ENCODE peak calls at places on chromosomes 5 and 9, in six cellular contexts. G, T, L, A, Q and H are unnamed samples.

GRCh38 chr9:85741112-85741874 is 461 bp downstream of the AGTPBP1 start:
- DNase-seq in G (peak), T (peak), L (peak), A (peak), Q (peak), H (peak)

GRCh38 chr5:181205402-181205734 is 372 bp upstream of the TRIM7 start:
- DNase-seq in G (no peak), T (no peak), L (no peak), A (no peak), Q (no peak), H (no peak)

GRCh38 chr5:120873083-120873482 is 409.0 kb downstream of the PRR16 start:
- DNase-seq in G (no peak), T (no peak), L (peak), A (peak), Q (no peak), H (no peak)

GRCh38 chr5:393846-394275 is 49.1 kb upstream of the EXOC3 start:
- DNase-seq in G (peak), T (no peak), L (peak), A (peak), Q (no peak), H (peak)

GRCh38 chr5:93452255-93452654 is 128.8 kb downstream of the NR2F1-AS1 start:
- DNase-seq in G (no peak), T (no peak), L (no peak), A (peak), Q (no peak), H (no peak)

GRCh38 chr9:85740821-85741111 is 988 bp downstream of the AGTPBP1 start:
- DNase-seq in G (no peak), T (peak), L (peak), A (no peak), Q (peak), H (no peak)

GRCh38 chr5:159385994-159386711 is 55.9 kb upstream of the IL12B start:
- DNase-seq in G (no peak), T (no peak), L (no peak), A (no peak), Q (no peak), H (no peak)

GRCh38 chr9:127589955-127590370 is 22.1 kb upstream of the STXBP1 start:
- DNase-seq in G (peak), T (peak), L (peak), A (peak), Q (peak), H (peak)

GRCh38 chr5:685262-686171 is 7.6 kb downstream of the TPPP start:
- DNase-seq in G (no peak), T (no peak), L (no peak), A (no peak), Q (no peak), H (peak)

GRCh38 chr9:17739022-17739421 is 160.2 kb downstream of the SH3GL2 start:
- DNase-seq in G (no peak), T (no peak), L (no peak), A (no peak), Q (no peak), H (no peak)

GRCh38 chr9:116285320-116285719 is 131.7 kb downstream of the PAPPA start:
- DNase-seq in G (peak), T (no peak), L (no peak), A (no peak), Q (no peak), H (no peak)

GRCh38 chr5:144230806-144231205 is 60.1 kb downstream of the KCTD16 start:
- DNase-seq in G (no peak), T (no peak), L (no peak), A (no peak), Q (no peak), H (no peak)

GRCh38 chr9:110801426-110801825 is 132.8 kb downstream of the MUSK start:
- DNase-seq in G (no peak), T (no peak), L (no peak), A (peak), Q (peak), H (no peak)

GRCh38 chr5:78760411-78761169 is 112.0 kb upstream of the LHFPL2 start:
- DNase-seq in G (no peak), T (no peak), L (no peak), A (no peak), Q (no peak), H (no peak)

GRCh38 chr5:154058055-154059038 is 19.6 kb downstream of the MFAP3 start:
- DNase-seq in G (no peak), T (no peak), L (peak), A (peak), Q (peak), H (no peak)

GRCh38 chr5:22541037-22541436 is 312.1 kb downstream of the CDH12 start:
- DNase-seq in G (peak), T (no peak), L (no peak), A (no peak), Q (no peak), H (no peak)

GRCh38 chr5:7628248-7628647 is 222.7 kb downstream of the CFAP90 start:
- DNase-seq in G (no peak), T (no peak), L (no peak), A (no peak), Q (no peak), H (no peak)

GRCh38 chr5:168941901-168942300 is 359.0 kb downstream of the SLIT3 start:
- DNase-seq in G (no peak), T (no peak), L (no peak), A (no peak), Q (no peak), H (peak)

GRCh38 chr5:95822038-95822407 is 503 bp downstream of the GLRX start:
- DNase-seq in G (peak), T (no peak), L (peak), A (peak), Q (peak), H (peak)

GRCh38 chr5:1783214-1783551 is 16.5 kb downstream of the MRPL36 start:
- DNase-seq in G (no peak), T (no peak), L (no peak), A (no peak), Q (no peak), H (no peak)

GRCh38 chr9:120923620-120924328 is 2.8 kb downstream of the TRAF1 start:
- DNase-seq in G (no peak), T (no peak), L (no peak), A (no peak), Q (no peak), H (no peak)

GRCh38 chr9:127844821-127845359 is 9.6 kb downstream of the ENG start:
- DNase-seq in G (no peak), T (no peak), L (no peak), A (no peak), Q (peak), H (peak)

GRCh38 chr9:119991797-119992196 is 588.2 kb downstream of the CDK5RAP2 start:
- DNase-seq in G (no peak), T (no peak), L (no peak), A (no peak), Q (no peak), H (no peak)

GRCh38 chr9:109082091-109082620 is 37.6 kb downstream of the TMEM245 start:
- DNase-seq in G (no peak), T (no peak), L (no peak), A (no peak), Q (no peak), H (no peak)

GRCh38 chr9:35618325-35618727 is at the start of gene CD72:
- DNase-seq in G (peak), T (no peak), L (no peak), A (no peak), Q (no peak), H (peak)

GRCh38 chr9:35616681-35617459 is 1.3 kb downstream of the CD72 start:
- DNase-seq in G (peak), T (peak), L (peak), A (peak), Q (peak), H (peak)

GRCh38 chr9:35617548-35617947 is 665 bp downstream of the CD72 start:
- DNase-seq in G (no peak), T (no peak), L (no peak), A (no peak), Q (no peak), H (no peak)

GRCh38 chr9:35618854-35619799 is 914 bp upstream of the CD72 start:
- DNase-seq in G (no peak), T (peak), L (peak), A (no peak), Q (no peak), H (peak)

DNA sequence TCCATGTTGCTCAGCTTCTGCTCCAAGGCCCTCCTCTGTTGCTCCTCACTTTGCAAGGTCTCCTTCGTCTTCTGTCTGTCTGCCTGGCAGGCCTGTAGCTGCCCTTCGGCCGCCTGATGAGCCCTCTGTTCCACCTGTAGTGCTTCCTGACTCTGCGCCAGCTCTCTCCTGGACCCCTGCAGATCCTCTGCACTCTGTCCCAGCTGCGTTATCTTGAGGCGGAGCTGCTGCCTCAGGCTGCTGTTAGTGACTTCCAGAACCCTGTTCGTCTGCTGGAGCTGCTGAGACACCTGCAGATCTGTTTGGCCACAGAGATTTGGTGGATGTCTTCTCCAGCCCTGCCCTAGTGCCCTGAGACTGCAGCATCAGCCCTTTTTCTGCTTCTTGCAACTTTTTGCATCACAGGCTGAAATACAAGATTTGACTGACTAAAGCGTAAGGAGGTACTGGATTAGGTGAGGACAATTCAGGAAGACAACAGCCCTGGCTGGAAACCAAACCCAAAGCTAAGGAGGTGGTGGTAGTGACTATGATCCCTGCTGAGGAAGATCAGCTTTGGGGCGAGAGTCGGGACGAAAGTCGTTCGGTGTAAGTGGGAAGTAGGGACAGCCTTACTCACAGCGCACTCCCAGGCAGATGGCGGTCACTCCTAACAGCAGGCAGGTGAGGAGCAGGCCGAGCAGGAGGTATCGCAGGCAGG is 2.1 kb downstream of the CD72 start:
- DNase-seq in G (no peak), T (no peak), L (no peak), A (no peak), Q (no peak), H (peak)
- H3K4me3 ChIP-seq in G (no peak), T (no peak), L (no peak), A (no peak), Q (no peak), H (peak)

GRCh38 chr5:3893527-3893926 is 297.9 kb downstream of the IRX1 start:
- DNase-seq in G (no peak), T (no peak), L (no peak), A (no peak), Q (no peak), H (no peak)

GRCh38 chr5:3886521-3887461 is 291.2 kb downstream of the IRX1 start:
- DNase-seq in G (no peak), T (no peak), L (no peak), A (no peak), Q (no peak), H (no peak)

GRCh38 chr5:3883014-3883413 is 287.4 kb downstream of the IRX1 start:
- DNase-seq in G (no peak), T (no peak), L (no peak), A (no peak), Q (no peak), H (no peak)

GRCh38 chr5:3891118-3891517 is 295.5 kb downstream of the IRX1 start:
- DNase-seq in G (no peak), T (no peak), L (no peak), A (no peak), Q (no peak), H (no peak)

DNA sequence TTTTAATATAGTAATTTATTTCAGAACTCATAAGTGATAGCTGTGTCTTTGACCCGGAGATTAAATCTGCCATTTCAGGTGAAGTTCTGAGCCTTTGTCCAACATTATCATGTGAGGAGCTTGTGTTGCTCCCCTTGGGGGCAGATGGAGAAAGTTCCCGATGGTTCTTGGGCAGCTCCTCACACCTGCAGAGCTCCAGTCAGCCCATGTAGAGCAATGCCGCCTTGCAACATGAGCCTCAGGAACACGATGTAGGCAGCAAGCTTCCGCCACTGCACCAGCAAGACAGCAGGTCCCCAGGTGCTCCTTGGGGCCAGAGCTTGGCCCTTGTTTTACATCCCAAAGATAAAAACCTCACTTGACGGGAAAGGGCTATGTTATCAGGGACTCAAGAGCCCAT is 292.7 kb downstream of the IRX1 start:
- DNase-seq in G (no peak), T (no peak), L (no peak), A (no peak), Q (no peak), H (no peak)
- H3K4me3 ChIP-seq in G (no peak), T (no peak), L (no peak), A (no peak), Q (no peak), H (no peak)

GRCh38 chr5:115541586-115541985 is 3.0 kb downstream of the FEM1C start:
- DNase-seq in G (no peak), T (no peak), L (peak), A (peak), Q (peak), H (no peak)

GRCh38 chr5:115543365-115543700 is 1.2 kb downstream of the FEM1C start:
- DNase-seq in G (peak), T (no peak), L (no peak), A (peak), Q (peak), H (no peak)

GRCh38 chr5:115543931-115544370 is 624 bp downstream of the FEM1C start:
- DNase-seq in G (peak), T (peak), L (peak), A (peak), Q (peak), H (no peak)

GRCh38 chr5:115542076-115542475 is 2.5 kb downstream of the FEM1C start:
- DNase-seq in G (no peak), T (no peak), L (peak), A (peak), Q (peak), H (no peak)

DNA sequence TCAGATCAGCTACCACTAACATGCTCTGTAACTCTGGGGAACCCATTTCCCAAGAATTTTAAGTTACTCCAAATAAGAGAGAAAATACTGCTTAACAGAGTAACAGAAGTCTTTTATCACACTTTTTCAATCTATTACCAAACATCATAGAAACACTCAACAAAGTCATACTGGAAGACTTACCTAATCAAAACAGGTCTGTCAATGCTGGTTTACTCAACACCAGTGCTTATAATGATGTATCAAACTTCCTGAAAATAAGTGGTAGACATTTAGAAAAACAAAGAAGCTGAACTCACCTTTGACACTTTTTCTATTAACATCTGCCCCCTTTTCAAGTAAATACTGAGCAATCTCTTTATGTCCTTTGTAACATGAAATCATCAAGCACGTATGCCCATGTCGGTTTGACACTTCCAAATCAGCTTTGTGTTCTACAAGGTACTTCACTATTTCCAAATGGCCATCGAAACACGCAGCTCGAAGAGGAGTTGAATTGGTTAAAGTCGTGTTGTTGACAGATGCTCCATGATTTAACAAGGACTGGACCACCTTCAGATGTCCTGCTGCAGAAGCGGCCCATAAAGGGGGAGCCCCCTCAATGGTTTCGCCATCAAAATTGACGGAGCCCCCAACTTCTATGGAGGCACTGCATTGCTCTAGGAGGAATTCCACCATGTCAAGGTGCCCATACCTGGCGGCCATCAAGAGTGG is 1.8 kb downstream of the FEM1C start:
- DNase-seq in G (no peak), T (no peak), L (no peak), A (peak), Q (peak), H (peak)
- H3K4me3 ChIP-seq in G (peak), T (peak), L (peak), A (peak), Q (peak), H (peak)

DNA sequence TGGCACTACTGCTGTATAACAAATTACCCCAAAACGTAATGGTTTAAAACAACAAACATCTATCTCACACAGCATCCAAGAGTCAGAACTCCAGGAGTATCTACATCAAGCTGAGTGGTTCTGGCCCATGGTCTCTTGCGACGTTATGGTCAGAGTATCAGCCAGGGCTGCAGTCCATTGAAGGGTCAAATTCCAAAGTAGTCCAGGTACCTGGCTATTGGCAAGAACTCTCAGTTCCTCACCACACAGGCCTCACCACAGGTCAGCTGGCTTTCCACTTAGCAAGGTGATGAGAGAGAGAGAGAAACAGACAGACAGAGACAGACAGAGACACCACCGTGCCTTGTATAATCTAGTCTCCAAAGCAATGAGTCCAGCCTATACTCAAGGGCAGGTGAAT is 22.6 kb downstream of the EPB41L4A start:
- DNase-seq in G (no peak), T (no peak), L (no peak), A (no peak), Q (no peak), H (no peak)
- H3K4me3 ChIP-seq in G (no peak), T (no peak), L (no peak), A (no peak), Q (no peak), H (no peak)

DNA sequence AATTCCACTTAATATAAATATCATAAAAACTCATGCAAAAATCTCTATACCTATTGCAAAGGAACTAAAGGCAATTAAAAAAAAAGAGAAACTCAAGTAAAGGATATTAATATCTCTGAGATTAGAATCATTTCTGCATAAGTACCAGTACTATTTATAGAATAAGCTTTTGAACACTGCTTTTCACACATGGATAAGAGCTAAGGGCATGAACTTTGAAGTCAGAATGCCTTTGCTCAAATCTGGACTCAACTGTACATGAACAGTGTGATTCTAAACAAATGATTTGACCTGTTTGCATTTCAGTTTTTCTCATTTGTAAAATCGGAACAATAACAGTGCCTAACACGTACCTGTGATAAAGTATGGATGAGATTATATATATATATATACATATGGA is 255.9 kb downstream of the EFNA5 start:
- DNase-seq in G (no peak), T (no peak), L (no peak), A (no peak), Q (no peak), H (no peak)
- H3K4me3 ChIP-seq in G (no peak), T (no peak), L (no peak), A (no peak), Q (no peak), H (no peak)

GRCh38 chr5:179805070-179805528 is 1.6 kb downstream of the MGAT4B start:
- DNase-seq in G (no peak), T (no peak), L (no peak), A (no peak), Q (no peak), H (no peak)

GRCh38 chr5:179806250-179807045 is at the start of gene MGAT4B:
- DNase-seq in G (peak), T (peak), L (peak), A (peak), Q (peak), H (peak)

GRCh38 chr5:179803651-179804598 is 2.7 kb downstream of the MGAT4B start:
- DNase-seq in G (no peak), T (no peak), L (peak), A (no peak), Q (peak), H (peak)

GRCh38 chr5:179804599-179804947 is 2.1 kb downstream of the MGAT4B start:
- DNase-seq in G (no peak), T (no peak), L (no peak), A (no peak), Q (no peak), H (no peak)

DNA sequence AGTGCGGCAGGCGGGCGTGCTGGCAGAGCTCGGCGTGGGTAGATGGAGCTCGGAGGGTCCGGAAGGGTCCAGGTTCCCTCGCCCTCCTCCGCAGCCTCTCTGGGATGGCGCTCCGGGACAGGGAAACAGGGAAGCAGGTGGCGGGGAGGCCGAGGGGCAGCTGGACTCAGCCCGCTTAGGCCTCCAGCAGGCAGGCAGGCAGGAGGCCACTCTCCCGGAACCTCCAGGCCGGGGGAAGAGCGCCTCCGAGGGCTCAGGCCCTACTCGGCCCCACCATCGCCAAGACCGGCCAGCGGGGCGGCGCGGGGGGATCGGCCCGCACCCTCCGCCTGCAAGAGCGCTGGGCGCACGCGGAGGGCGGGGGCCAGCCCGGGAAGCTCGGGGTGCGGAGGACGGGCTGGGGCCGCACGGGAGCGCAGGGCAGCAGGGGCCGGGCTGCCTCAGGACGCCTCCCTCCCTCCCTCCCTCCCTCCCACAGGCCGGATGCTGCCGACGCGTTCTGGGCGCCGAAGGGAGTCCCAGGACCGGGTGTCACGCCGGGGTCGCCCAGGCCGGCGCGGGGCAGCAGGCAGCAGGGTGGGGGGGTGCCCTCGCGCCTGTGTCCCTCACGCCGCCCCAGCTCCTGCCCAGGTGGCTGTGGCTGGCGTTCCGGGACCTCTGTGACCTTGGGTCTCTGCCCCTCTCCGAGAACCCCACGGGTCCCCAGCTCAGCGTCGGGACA is 977 bp downstream of the MGAT4B start:
- DNase-seq in G (peak), T (no peak), L (no peak), A (peak), Q (peak), H (peak)
- H3K4me3 ChIP-seq in G (peak), T (peak), L (peak), A (peak), Q (peak), H (peak)

GRCh38 chr5:141508808-141509611 is 20.1 kb downstream of the PCDHGC5 start:
- DNase-seq in G (peak), T (no peak), L (peak), A (peak), Q (peak), H (peak)
- H3K4me3 ChIP-seq in G (peak), T (no peak), L (peak), A (peak), Q (peak), H (peak)